ENCODE peak calls at places on chromosomes 5 and 9, in seven cellular contexts. One of them, this sample, is unnamed.

GRCh38 chr5:125486634-125487033 is 740.2 kb upstream of the ZNF608 start:
- DNase-seq in NCI-H1092 treated with DMSO at 0.1 percent for 48 hours: no peak
- DNase-seq in HS-27A: peak
- DNase-seq in naive thymus-derived CD8-positive, alpha-beta T cell: no peak
- DNase-seq in stimulated activated naive CD8-positive, alpha-beta T cell treated with anti-CD3 and anti-CD28 coated beads, Interleukin-15, amount 100 ng/mL, for 72 hours: no peak
- DNase-seq in CD8-positive, alpha-beta T cell: no peak
- DNase-seq in T follicular helper cell: no peak
- DNase-seq in this sample: no peak

GRCh38 chr9:112629890-112630485 is 87.9 kb downstream of the INIP start:
- DNase-seq in NCI-H1092 treated with DMSO at 0.1 percent for 48 hours: no peak
- DNase-seq in naive thymus-derived CD8-positive, alpha-beta T cell: no peak
- DNase-seq in HS-27A: no peak
- DNase-seq in T follicular helper cell: no peak
- DNase-seq in CD8-positive, alpha-beta T cell: no peak
- DNase-seq in stimulated activated naive CD8-positive, alpha-beta T cell treated with anti-CD3 and anti-CD28 coated beads, Interleukin-15, amount 100 ng/mL, for 72 hours: no peak
- DNase-seq in this sample: no peak

GRCh38 chr9:35481347-35481975 is 8.4 kb upstream of the RUSC2 start:
- DNase-seq in NCI-H1092 treated with DMSO at 0.1 percent for 48 hours: no peak
- DNase-seq in stimulated activated naive CD8-positive, alpha-beta T cell treated with anti-CD3 and anti-CD28 coated beads, Interleukin-15, amount 100 ng/mL, for 72 hours: peak
- DNase-seq in T follicular helper cell: no peak
- DNase-seq in HS-27A: peak
- DNase-seq in CD8-positive, alpha-beta T cell: no peak
- DNase-seq in naive thymus-derived CD8-positive, alpha-beta T cell: peak
- DNase-seq in this sample: no peak

GRCh38 chr5:52895572-52896296 is 93.4 kb upstream of the ITGA2 start:
- DNase-seq in naive thymus-derived CD8-positive, alpha-beta T cell: no peak
- DNase-seq in stimulated activated naive CD8-positive, alpha-beta T cell treated with anti-CD3 and anti-CD28 coated beads, Interleukin-15, amount 100 ng/mL, for 72 hours: no peak
- DNase-seq in T follicular helper cell: no peak
- DNase-seq in CD8-positive, alpha-beta T cell: no peak
- DNase-seq in NCI-H1092 treated with DMSO at 0.1 percent for 48 hours: no peak
- DNase-seq in HS-27A: no peak
- DNase-seq in this sample: no peak

GRCh38 chr9:125663127-125663526 is 43.9 kb downstream of the MAPKAP1 start:
- DNase-seq in HS-27A: no peak
- DNase-seq in CD8-positive, alpha-beta T cell: no peak
- DNase-seq in T follicular helper cell: no peak
- DNase-seq in naive thymus-derived CD8-positive, alpha-beta T cell: no peak
- DNase-seq in stimulated activated naive CD8-positive, alpha-beta T cell treated with anti-CD3 and anti-CD28 coated beads, Interleukin-15, amount 100 ng/mL, for 72 hours: no peak
- DNase-seq in NCI-H1092 treated with DMSO at 0.1 percent for 48 hours: no peak
- DNase-seq in this sample: no peak

GRCh38 chr5:179887095-179887494 is 20.6 kb downstream of the TBC1D9B start:
- DNase-seq in naive thymus-derived CD8-positive, alpha-beta T cell: no peak
- DNase-seq in T follicular helper cell: no peak
- DNase-seq in stimulated activated naive CD8-positive, alpha-beta T cell treated with anti-CD3 and anti-CD28 coated beads, Interleukin-15, amount 100 ng/mL, for 72 hours: no peak
- DNase-seq in HS-27A: no peak
- DNase-seq in CD8-positive, alpha-beta T cell: no peak
- DNase-seq in NCI-H1092 treated with DMSO at 0.1 percent for 48 hours: no peak
- DNase-seq in this sample: no peak

GRCh38 chr9:131366745-131367401 is 27.0 kb upstream of the PRRC2B start:
- DNase-seq in CD8-positive, alpha-beta T cell: no peak
- DNase-seq in T follicular helper cell: no peak
- DNase-seq in HS-27A: peak
- DNase-seq in stimulated activated naive CD8-positive, alpha-beta T cell treated with anti-CD3 and anti-CD28 coated beads, Interleukin-15, amount 100 ng/mL, for 72 hours: no peak
- DNase-seq in NCI-H1092 treated with DMSO at 0.1 percent for 48 hours: no peak
- DNase-seq in naive thymus-derived CD8-positive, alpha-beta T cell: no peak
- DNase-seq in this sample: no peak

GRCh38 chr5:53777864-53778618 is 217.6 kb downstream of the NDUFS4 start:
- DNase-seq in T follicular helper cell: no peak
- DNase-seq in NCI-H1092 treated with DMSO at 0.1 percent for 48 hours: no peak
- DNase-seq in HS-27A: no peak
- DNase-seq in CD8-positive, alpha-beta T cell: no peak
- DNase-seq in naive thymus-derived CD8-positive, alpha-beta T cell: no peak
- DNase-seq in stimulated activated naive CD8-positive, alpha-beta T cell treated with anti-CD3 and anti-CD28 coated beads, Interleukin-15, amount 100 ng/mL, for 72 hours: no peak
- DNase-seq in this sample: no peak

GRCh38 chr5:160197341-160198147 is 31.8 kb upstream of the FABP6 start:
- DNase-seq in CD8-positive, alpha-beta T cell: no peak
- DNase-seq in HS-27A: no peak
- DNase-seq in NCI-H1092 treated with DMSO at 0.1 percent for 48 hours: no peak
- DNase-seq in naive thymus-derived CD8-positive, alpha-beta T cell: no peak
- DNase-seq in stimulated activated naive CD8-positive, alpha-beta T cell treated with anti-CD3 and anti-CD28 coated beads, Interleukin-15, amount 100 ng/mL, for 72 hours: no peak
- DNase-seq in T follicular helper cell: no peak
- DNase-seq in this sample: no peak

GRCh38 chr5:71537681-71538080 is 49.5 kb upstream of the MCCC2 start:
- DNase-seq in T follicular helper cell: no peak
- DNase-seq in stimulated activated naive CD8-positive, alpha-beta T cell treated with anti-CD3 and anti-CD28 coated beads, Interleukin-15, amount 100 ng/mL, for 72 hours: no peak
- DNase-seq in HS-27A: no peak
- DNase-seq in naive thymus-derived CD8-positive, alpha-beta T cell: no peak
- DNase-seq in CD8-positive, alpha-beta T cell: no peak
- DNase-seq in NCI-H1092 treated with DMSO at 0.1 percent for 48 hours: no peak
- DNase-seq in this sample: no peak

GRCh38 chr9:81682797-81683196 is 6.5 kb downstream of the TLE1 start:
- DNase-seq in NCI-H1092 treated with DMSO at 0.1 percent for 48 hours: no peak
- DNase-seq in stimulated activated naive CD8-positive, alpha-beta T cell treated with anti-CD3 and anti-CD28 coated beads, Interleukin-15, amount 100 ng/mL, for 72 hours: no peak
- DNase-seq in naive thymus-derived CD8-positive, alpha-beta T cell: no peak
- DNase-seq in HS-27A: no peak
- DNase-seq in T follicular helper cell: no peak
- DNase-seq in CD8-positive, alpha-beta T cell: no peak
- DNase-seq in this sample: no peak

This sample was measured in DMS79.